ENCODE peak calls at places on chromosomes 3 and 15, in seven cellular contexts. One of them, this sample, is unnamed.

GRCh38 chr3:194201953-194202666 is 66.2 kb downstream of the HES1 start:
- DNase-seq in Ammon's horn: no peak
- DNase-seq in kidney epithelial cell: no peak
- DNase-seq in pancreas: no peak
- DNase-seq in astrocyte: no peak
- DNase-seq in AG08395: no peak
- DNase-seq in naive thymus-derived CD8-positive, alpha-beta T cell: no peak
- DNase-seq in this sample: no peak

GRCh38 chr3:49790626-49791411 is 4.5 kb upstream of the IP6K1 start:
- DNase-seq in Ammon's horn: no peak
- DNase-seq in kidney epithelial cell: no peak
- DNase-seq in pancreas: no peak
- DNase-seq in astrocyte: no peak
- DNase-seq in AG08395: no peak
- DNase-seq in naive thymus-derived CD8-positive, alpha-beta T cell: no peak
- DNase-seq in this sample: no peak

GRCh38 chr3:127791221-127791913 is 30.9 kb downstream of the MGLL start:
- DNase-seq in Ammon's horn: no peak
- DNase-seq in kidney epithelial cell: peak; percentile 41
- DNase-seq in pancreas: no peak
- DNase-seq in astrocyte: peak; percentile 53
- DNase-seq in AG08395: peak; percentile 59
- DNase-seq in naive thymus-derived CD8-positive, alpha-beta T cell: peak; percentile 5
- DNase-seq in this sample: peak; percentile 49

GRCh38 chr15:29530966-29531365 is 261.3 kb upstream of the NSMCE3 start:
- DNase-seq in Ammon's horn: no peak
- DNase-seq in kidney epithelial cell: no peak
- DNase-seq in pancreas: no peak
- DNase-seq in astrocyte: no peak
- DNase-seq in AG08395: no peak
- DNase-seq in naive thymus-derived CD8-positive, alpha-beta T cell: no peak
- DNase-seq in this sample: no peak

GRCh38 chr3:87069963-87070362 is 79.0 kb upstream of the VGLL3 start:
- DNase-seq in Ammon's horn: no peak
- DNase-seq in kidney epithelial cell: no peak
- DNase-seq in pancreas: no peak
- DNase-seq in astrocyte: no peak
- DNase-seq in AG08395: no peak
- DNase-seq in naive thymus-derived CD8-positive, alpha-beta T cell: no peak
- DNase-seq in this sample: no peak

GRCh38 chr3:128123231-128123537 is 428 bp downstream of the RUVBL1 start:
- DNase-seq in Ammon's horn: no peak
- DNase-seq in kidney epithelial cell: no peak
- DNase-seq in pancreas: no peak
- DNase-seq in astrocyte: no peak
- DNase-seq in AG08395: no peak
- DNase-seq in naive thymus-derived CD8-positive, alpha-beta T cell: no peak
- DNase-seq in this sample: no peak

GRCh38 chr3:183680061-183680460 is 17.5 kb upstream of the YEATS2 start:
- DNase-seq in Ammon's horn: no peak
- DNase-seq in kidney epithelial cell: no peak
- DNase-seq in pancreas: no peak
- DNase-seq in astrocyte: no peak
- DNase-seq in AG08395: no peak
- DNase-seq in naive thymus-derived CD8-positive, alpha-beta T cell: no peak
- DNase-seq in this sample: no peak

GRCh38 chr15:68265674-68266073 is 11.9 kb upstream of the FEM1B start:
- DNase-seq in Ammon's horn: no peak
- DNase-seq in kidney epithelial cell: no peak
- DNase-seq in pancreas: no peak
- DNase-seq in astrocyte: no peak
- DNase-seq in AG08395: no peak
- DNase-seq in naive thymus-derived CD8-positive, alpha-beta T cell: no peak
- DNase-seq in this sample: no peak

GRCh38 chr3:174330303-174330702 is 528.8 kb upstream of the NAALADL2 start:
- DNase-seq in Ammon's horn: no peak
- DNase-seq in kidney epithelial cell: no peak
- DNase-seq in pancreas: no peak
- DNase-seq in astrocyte: peak; percentile 93
- DNase-seq in AG08395: peak; percentile 79
- DNase-seq in naive thymus-derived CD8-positive, alpha-beta T cell: no peak
- DNase-seq in this sample: peak; percentile 42

GRCh38 chr3:42590989-42591756 is 513 bp downstream of the SS18L2 start:
- DNase-seq in Ammon's horn: no peak
- DNase-seq in kidney epithelial cell: no peak
- DNase-seq in pancreas: no peak
- DNase-seq in astrocyte: no peak
- DNase-seq in AG08395: no peak
- DNase-seq in naive thymus-derived CD8-positive, alpha-beta T cell: no peak
- DNase-seq in this sample: no peak

GRCh38 chr3:151816091-151816604 is 2.2 kb downstream of the AADAC start:
- DNase-seq in Ammon's horn: peak; percentile 15
- DNase-seq in kidney epithelial cell: peak; percentile 78
- DNase-seq in pancreas: peak; percentile 30
- DNase-seq in astrocyte: peak; percentile 78
- DNase-seq in AG08395: peak; percentile 63
- DNase-seq in naive thymus-derived CD8-positive, alpha-beta T cell: no peak
- DNase-seq in this sample: peak; percentile 59

GRCh38 chr3:187642861-187643260 is 27.3 kb downstream of the SST start:
- DNase-seq in Ammon's horn: no peak
- DNase-seq in kidney epithelial cell: no peak
- DNase-seq in pancreas: no peak
- DNase-seq in astrocyte: no peak
- DNase-seq in AG08395: no peak
- DNase-seq in naive thymus-derived CD8-positive, alpha-beta T cell: no peak
- DNase-seq in this sample: no peak

GRCh38 chr15:32959077-32959476 is 235.4 kb downstream of the FMN1 start:
- DNase-seq in Ammon's horn: no peak
- DNase-seq in kidney epithelial cell: no peak
- DNase-seq in pancreas: no peak
- DNase-seq in astrocyte: peak; percentile 93
- DNase-seq in AG08395: peak; percentile 31
- DNase-seq in naive thymus-derived CD8-positive, alpha-beta T cell: no peak
- DNase-seq in this sample: peak; percentile 29

GRCh38 chr3:185715091-185715490 is 109.8 kb downstream of the IGF2BP2 start:
- DNase-seq in Ammon's horn: no peak
- DNase-seq in kidney epithelial cell: no peak
- DNase-seq in pancreas: no peak
- DNase-seq in astrocyte: peak; percentile 74
- DNase-seq in AG08395: peak; percentile 60
- DNase-seq in naive thymus-derived CD8-positive, alpha-beta T cell: no peak
- DNase-seq in this sample: no peak